ENCODE peak calls at places on chromosomes 5 and 9, in four cellular contexts. S is AG08396, U is left cardiac atrium, T is astrocyte of the spinal cord. G is an unnamed sample.

GRCh38 chr9:125360621-125361020 is 99.0 kb downstream of the GAPVD1 start:
- DNase-seq in S (no peak), U (no peak), T (no peak), G (no peak)

GRCh38 chr5:136016945-136017530 is 11.8 kb upstream of the TGFBI start:
- DNase-seq in S (peak; percentile 41), U (no peak), T (peak; percentile 97), G (peak; percentile 100)

GRCh38 chr5:74973694-74974093 is 78.7 kb downstream of the GCNT4 start:
- DNase-seq in S (no peak), U (no peak), T (no peak), G (no peak)

GRCh38 chr5:150285114-150285513 is 4.5 kb downstream of the CAMK2A start:
- DNase-seq in S (no peak), U (no peak), T (no peak), G (peak; percentile 44)

GRCh38 chr9:85615792-85616191 is 126.0 kb downstream of the AGTPBP1 start:
- DNase-seq in S (no peak), U (no peak), T (no peak), G (no peak)

GRCh38 chr9:128276574-128277270 is 646 bp downstream of the SWI5 start:
- DNase-seq in S (peak; percentile 65), U (peak; percentile 46), T (peak; percentile 25), G (peak; percentile 45)

GRCh38 chr9:35071814-35072460 is 488 bp downstream of the VCP start:
- DNase-seq in S (peak; percentile 90), U (peak; percentile 91), T (peak; percentile 82), G (peak; percentile 91)

GRCh38 chr5:173653822-173654523 is 37.5 kb upstream of the BOD1 start:
- DNase-seq in S (no peak), U (no peak), T (no peak), G (no peak)

GRCh38 chr5:156322666-156323065 is 4.3 kb upstream of the SGCD start:
- DNase-seq in S (no peak), U (no peak), T (no peak), G (no peak)

GRCh38 chr9:107336718-107337360 is 53.8 kb downstream of the RAD23B start:
- DNase-seq in S (peak; percentile 55), U (no peak), T (peak; percentile 73), G (peak; percentile 40)

GRCh38 chr5:181189962-181190710 is 14.9 kb downstream of the TRIM7 start:
- DNase-seq in S (no peak), U (peak; percentile 49), T (no peak), G (no peak)

GRCh38 chr5:139294372-139295165 is 1.0 kb downstream of the MATR3 start:
- DNase-seq in S (peak; percentile 65), U (peak; percentile 80), T (peak; percentile 88), G (peak; percentile 81)

GRCh38 chr5:158026248-158027031 is 167.5 kb upstream of the CLINT1 start:
- DNase-seq in S (no peak), U (no peak), T (no peak), G (no peak)

GRCh38 chr9:115524467-115525059 is 406.6 kb upstream of the TNC start:
- DNase-seq in S (peak; percentile 49), U (peak; percentile 19), T (peak; percentile 79), G (peak; percentile 52)

GRCh38 chr5:59360130-59360555 is 533.4 kb downstream of the PDE4D start:
- DNase-seq in S (no peak), U (no peak), T (no peak), G (no peak)

GRCh38 chr5:139646912-139647391 is 1.2 kb upstream of the CXXC5 start:
- DNase-seq in S (no peak), U (peak; percentile 41), T (no peak), G (no peak)

GRCh38 chr5:98927988-98928801 is 612 bp downstream of the CHD1 start:
- DNase-seq in S (peak; percentile 66), U (peak; percentile 78), T (peak; percentile 68), G (peak; percentile 48)

GRCh38 chr9:125984461-125984860 is 237.3 kb downstream of the PBX3 start:
- DNase-seq in S (no peak), U (no peak), T (no peak), G (no peak)

GRCh38 chr9:133563286-133564213 is 29.0 kb downstream of the ADAMTSL2 start:
- DNase-seq in S (peak; percentile 60), U (peak; percentile 82), T (no peak), G (no peak)

GRCh38 chr9:74953235-74953741 is 576 bp upstream of the C9orf40 start:
- DNase-seq in S (no peak), U (no peak), T (peak; percentile 10), G (no peak)

GRCh38 chr5:91020065-91020800 is 362.9 kb downstream of the ARRDC3 start:
- DNase-seq in S (no peak), U (no peak), T (peak; percentile 18), G (no peak)

GRCh38 chr5:122882836-122883235 is 37.4 kb downstream of the SNX24 start:
- DNase-seq in S (peak; percentile 51), U (no peak), T (peak; percentile 47), G (peak; percentile 54)

GRCh38 chr9:78187763-78188495 is 47.9 kb upstream of the CEP78 start:
- DNase-seq in S (no peak), U (peak; percentile 21), T (peak; percentile 18), G (no peak)

GRCh38 chr5:139642891-139643871 is 5.0 kb upstream of the CXXC5 start:
- DNase-seq in S (no peak), U (peak; percentile 16), T (no peak), G (no peak)

GRCh38 chr5:139410886-139411835 is 7.3 kb upstream of the SPATA24 start:
- DNase-seq in S (no peak), U (no peak), T (no peak), G (no peak)

GRCh38 chr5:100131161-100131560 is 404.0 kb upstream of the FAM174A start:
- DNase-seq in S (no peak), U (no peak), T (peak; percentile 30), G (peak; percentile 50)

G was measured in HT1080.